ENCODE peak calls at places on chromosome 15, in five cellular contexts. One of them, this sample, is unnamed.

GRCh38 chr15:84987949-84988624 is 6.4 kb downstream of the PDE8A start:
- DNase-seq in WERI-Rb-1: no peak
- DNase-seq in NCI-H1092 treated with DMSO at 0.1 percent for 48 hours: no peak
- DNase-seq in stimulated activated CD8-positive, alpha-beta memory T cell treated with anti-CD3 and anti-CD28 coated beads, Interleukin-15, amount 100 ng/mL, for 24 hours: no peak
- DNase-seq in HCT116: no peak
- DNase-seq in this sample: no peak

GRCh38 chr15:60237411-60237810 is 160.4 kb downstream of the ANXA2 start:
- DNase-seq in HCT116: no peak
- DNase-seq in NCI-H1092 treated with DMSO at 0.1 percent for 48 hours: no peak
- DNase-seq in WERI-Rb-1: no peak
- DNase-seq in stimulated activated CD8-positive, alpha-beta memory T cell treated with anti-CD3 and anti-CD28 coated beads, Interleukin-15, amount 100 ng/mL, for 24 hours: no peak
- DNase-seq in this sample: no peak

GRCh38 chr15:101111570-101112262 is 140.1 kb downstream of the CHSY1 start:
- DNase-seq in WERI-Rb-1: no peak
- DNase-seq in stimulated activated CD8-positive, alpha-beta memory T cell treated with anti-CD3 and anti-CD28 coated beads, Interleukin-15, amount 100 ng/mL, for 24 hours: no peak
- DNase-seq in NCI-H1092 treated with DMSO at 0.1 percent for 48 hours: no peak
- DNase-seq in HCT116: no peak
- DNase-seq in this sample: no peak

GRCh38 chr15:33461671-33462070 is 150.9 kb downstream of the RYR3 start:
- DNase-seq in NCI-H1092 treated with DMSO at 0.1 percent for 48 hours: no peak
- DNase-seq in stimulated activated CD8-positive, alpha-beta memory T cell treated with anti-CD3 and anti-CD28 coated beads, Interleukin-15, amount 100 ng/mL, for 24 hours: no peak
- DNase-seq in WERI-Rb-1: no peak
- DNase-seq in HCT116: no peak
- DNase-seq in this sample: no peak

GRCh38 chr15:55257933-55258332 is 31.7 kb downstream of the RAB27A start:
- DNase-seq in stimulated activated CD8-positive, alpha-beta memory T cell treated with anti-CD3 and anti-CD28 coated beads, Interleukin-15, amount 100 ng/mL, for 24 hours: no peak
- DNase-seq in WERI-Rb-1: no peak
- DNase-seq in NCI-H1092 treated with DMSO at 0.1 percent for 48 hours: no peak
- DNase-seq in HCT116: no peak
- DNase-seq in this sample: no peak

GRCh38 chr15:79067434-79067833 is 23.1 kb downstream of the RASGRF1 start:
- DNase-seq in stimulated activated CD8-positive, alpha-beta memory T cell treated with anti-CD3 and anti-CD28 coated beads, Interleukin-15, amount 100 ng/mL, for 24 hours: no peak
- DNase-seq in HCT116: no peak
- DNase-seq in NCI-H1092 treated with DMSO at 0.1 percent for 48 hours: no peak
- DNase-seq in WERI-Rb-1: no peak
- DNase-seq in this sample: no peak

GRCh38 chr15:55846108-55846707 is 103.3 kb upstream of the PRTG start:
- DNase-seq in HCT116: peak; percentile 57
- DNase-seq in WERI-Rb-1: peak; percentile 66
- DNase-seq in NCI-H1092 treated with DMSO at 0.1 percent for 48 hours: peak; percentile 39
- DNase-seq in stimulated activated CD8-positive, alpha-beta memory T cell treated with anti-CD3 and anti-CD28 coated beads, Interleukin-15, amount 100 ng/mL, for 24 hours: no peak
- DNase-seq in this sample: no peak

GRCh38 chr15:75149911-75150709 is 51.6 kb upstream of the C15orf39 start:
- DNase-seq in stimulated activated CD8-positive, alpha-beta memory T cell treated with anti-CD3 and anti-CD28 coated beads, Interleukin-15, amount 100 ng/mL, for 24 hours: no peak
- DNase-seq in HCT116: peak; percentile 22
- DNase-seq in WERI-Rb-1: no peak
- DNase-seq in NCI-H1092 treated with DMSO at 0.1 percent for 48 hours: no peak
- DNase-seq in this sample: no peak

GRCh38 chr15:79977431-79977940 is 6.5 kb upstream of the BCL2A1 start:
- DNase-seq in NCI-H1092 treated with DMSO at 0.1 percent for 48 hours: no peak
- DNase-seq in stimulated activated CD8-positive, alpha-beta memory T cell treated with anti-CD3 and anti-CD28 coated beads, Interleukin-15, amount 100 ng/mL, for 24 hours: no peak
- DNase-seq in WERI-Rb-1: no peak
- DNase-seq in HCT116: no peak
- DNase-seq in this sample: no peak

GRCh38 chr15:65528461-65529060 is 1.7 kb upstream of the HACD3 start:
- DNase-seq in HCT116: no peak
- DNase-seq in stimulated activated CD8-positive, alpha-beta memory T cell treated with anti-CD3 and anti-CD28 coated beads, Interleukin-15, amount 100 ng/mL, for 24 hours: no peak
- DNase-seq in WERI-Rb-1: no peak
- DNase-seq in NCI-H1092 treated with DMSO at 0.1 percent for 48 hours: no peak
- DNase-seq in this sample: no peak

GRCh38 chr15:52100807-52101206 is 11.8 kb downstream of the BCL2L10 start:
- DNase-seq in stimulated activated CD8-positive, alpha-beta memory T cell treated with anti-CD3 and anti-CD28 coated beads, Interleukin-15, amount 100 ng/mL, for 24 hours: no peak
- DNase-seq in HCT116: peak; percentile 35
- DNase-seq in WERI-Rb-1: no peak
- DNase-seq in NCI-H1092 treated with DMSO at 0.1 percent for 48 hours: no peak
- DNase-seq in this sample: peak; percentile 56

GRCh38 chr15:43204016-43204901 is 16.6 kb downstream of the EPB42 start:
- DNase-seq in HCT116: peak; percentile 36
- DNase-seq in WERI-Rb-1: peak; percentile 62
- DNase-seq in NCI-H1092 treated with DMSO at 0.1 percent for 48 hours: peak; percentile 14
- DNase-seq in stimulated activated CD8-positive, alpha-beta memory T cell treated with anti-CD3 and anti-CD28 coated beads, Interleukin-15, amount 100 ng/mL, for 24 hours: no peak
- DNase-seq in this sample: no peak

GRCh38 chr15:43214592-43215295 is 6.1 kb downstream of the EPB42 start:
- DNase-seq in stimulated activated CD8-positive, alpha-beta memory T cell treated with anti-CD3 and anti-CD28 coated beads, Interleukin-15, amount 100 ng/mL, for 24 hours: no peak
- DNase-seq in WERI-Rb-1: no peak
- DNase-seq in HCT116: no peak
- DNase-seq in NCI-H1092 treated with DMSO at 0.1 percent for 48 hours: no peak
- DNase-seq in this sample: no peak

GRCh38 chr15:42832577-42832976 is 88.0 kb downstream of the TTBK2 start:
- DNase-seq in NCI-H1092 treated with DMSO at 0.1 percent for 48 hours: no peak
- DNase-seq in HCT116: peak; percentile 70
- DNase-seq in WERI-Rb-1: no peak
- DNase-seq in stimulated activated CD8-positive, alpha-beta memory T cell treated with anti-CD3 and anti-CD28 coated beads, Interleukin-15, amount 100 ng/mL, for 24 hours: no peak
- DNase-seq in this sample: no peak

GRCh38 chr15:70781236-70781635 is 17.9 kb upstream of the UACA start:
- DNase-seq in WERI-Rb-1: no peak
- DNase-seq in stimulated activated CD8-positive, alpha-beta memory T cell treated with anti-CD3 and anti-CD28 coated beads, Interleukin-15, amount 100 ng/mL, for 24 hours: no peak
- DNase-seq in NCI-H1092 treated with DMSO at 0.1 percent for 48 hours: no peak
- DNase-seq in HCT116: no peak
- DNase-seq in this sample: no peak

This sample was measured in pancreas.